ENCODE peak calls at places on chromosomes 2 and 18, in four cellular contexts. One of them, this sample, is unnamed.

GRCh38 chr2:126656311-126657145 is 570 bp downstream of the GYPC start:
- DNase-seq in GM23248: peak; percentile 70
- DNase-seq in AML-193: peak; percentile 27
- DNase-seq in mesendoderm: peak; percentile 74
- DNase-seq in this sample: no peak

GRCh38 chr2:188388831-188389230 is 97.2 kb downstream of the GULP1 start:
- DNase-seq in mesendoderm: no peak
- DNase-seq in GM23248: no peak
- DNase-seq in AML-193: no peak
- DNase-seq in this sample: no peak

GRCh38 chr2:42096869-42097591 is 49.2 kb downstream of the PKDCC start:
- DNase-seq in AML-193: no peak
- DNase-seq in mesendoderm: no peak
- DNase-seq in GM23248: no peak
- DNase-seq in this sample: no peak

GRCh38 chr18:28637897-28638296 is 461.0 kb upstream of the CDH2 start:
- DNase-seq in AML-193: no peak
- DNase-seq in GM23248: no peak
- DNase-seq in mesendoderm: peak; percentile 9
- DNase-seq in this sample: no peak

GRCh38 chr2:202530038-202530437 is 104.7 kb upstream of the FAM117B start:
- DNase-seq in GM23248: no peak
- DNase-seq in mesendoderm: no peak
- DNase-seq in AML-193: no peak
- DNase-seq in this sample: no peak

GRCh38 chr18:63741769-63742168 is 33.4 kb upstream of the SERPINB7 start:
- DNase-seq in GM23248: peak; percentile 72
- DNase-seq in mesendoderm: peak; percentile 22
- DNase-seq in AML-193: peak; percentile 46
- DNase-seq in this sample: no peak

GRCh38 chr2:105571445-105571987 is 172.7 kb upstream of the FHL2 start:
- DNase-seq in mesendoderm: no peak
- DNase-seq in AML-193: no peak
- DNase-seq in GM23248: no peak
- DNase-seq in this sample: no peak

GRCh38 chr2:74374509-74375205 is 5.5 kb downstream of the DCTN1 start:
- DNase-seq in AML-193: no peak
- DNase-seq in mesendoderm: peak; percentile 96
- DNase-seq in GM23248: peak; percentile 50
- DNase-seq in this sample: peak; percentile 53

GRCh38 chr18:63141777-63142176 is 177.8 kb downstream of the BCL2 start:
- DNase-seq in mesendoderm: no peak
- DNase-seq in AML-193: no peak
- DNase-seq in GM23248: no peak
- DNase-seq in this sample: no peak

GRCh38 chr18:79496978-79497637 is 101.4 kb downstream of the NFATC1 start:
- DNase-seq in AML-193: no peak
- DNase-seq in GM23248: peak; percentile 51
- DNase-seq in mesendoderm: no peak
- DNase-seq in this sample: no peak

GRCh38 chr2:175282300-175282699 is 100.8 kb upstream of the ATP5MC3 start:
- DNase-seq in mesendoderm: peak; percentile 61
- DNase-seq in AML-193: peak; percentile 61
- DNase-seq in GM23248: peak; percentile 69
- DNase-seq in this sample: no peak

GRCh38 chr2:195382186-195382585 is 274.8 kb upstream of the SLC39A10 start:
- DNase-seq in mesendoderm: no peak
- DNase-seq in AML-193: peak; percentile 30
- DNase-seq in GM23248: no peak
- DNase-seq in this sample: no peak

GRCh38 chr2:33496150-33496549 is 19.7 kb downstream of the RASGRP3 start:
- DNase-seq in GM23248: peak; percentile 71
- DNase-seq in mesendoderm: no peak
- DNase-seq in AML-193: no peak
- DNase-seq in this sample: no peak

GRCh38 chr18:42781298-42781815 is 334.1 kb downstream of the RIT2 start:
- DNase-seq in AML-193: no peak
- DNase-seq in mesendoderm: no peak
- DNase-seq in GM23248: no peak
- DNase-seq in this sample: no peak

GRCh38 chr2:235669983-235670962 is 176.4 kb downstream of the AGAP1 start:
- DNase-seq in mesendoderm: peak; percentile 83
- DNase-seq in AML-193: no peak
- DNase-seq in GM23248: peak; percentile 96
- DNase-seq in this sample: peak; percentile 62

GRCh38 chr2:217261452-217261851 is 401.6 kb upstream of the TNP1 start:
- DNase-seq in mesendoderm: no peak
- DNase-seq in GM23248: no peak
- DNase-seq in AML-193: no peak
- DNase-seq in this sample: no peak

GRCh38 chr2:126700677-126701076 is 44.7 kb downstream of the GYPC start:
- DNase-seq in GM23248: peak; percentile 20
- DNase-seq in mesendoderm: peak; percentile 51
- DNase-seq in AML-193: no peak
- DNase-seq in this sample: no peak

GRCh38 chr18:60090170-60090569 is 190.4 kb downstream of the PMAIP1 start:
- DNase-seq in AML-193: no peak
- DNase-seq in mesendoderm: peak; percentile 54
- DNase-seq in GM23248: no peak
- DNase-seq in this sample: no peak

GRCh38 chr2:231902598-231902997 is 23.6 kb downstream of the NPPC start:
- DNase-seq in mesendoderm: no peak
- DNase-seq in GM23248: no peak
- DNase-seq in AML-193: no peak
- DNase-seq in this sample: no peak

GRCh38 chr2:109063326-109063670 is 65.7 kb upstream of the SH3RF3 start:
- DNase-seq in AML-193: no peak
- DNase-seq in mesendoderm: no peak
- DNase-seq in GM23248: no peak
- DNase-seq in this sample: no peak

GRCh38 chr2:237600205-237600846 is 9.8 kb upstream of the RAB17 start:
- DNase-seq in GM23248: peak; percentile 84
- DNase-seq in AML-193: no peak
- DNase-seq in mesendoderm: no peak
- DNase-seq in this sample: peak; percentile 69

GRCh38 chr2:237159006-237159897 is 73.6 kb downstream of the COPS8 start:
- DNase-seq in GM23248: no peak
- DNase-seq in AML-193: no peak
- DNase-seq in mesendoderm: no peak
- DNase-seq in this sample: peak; percentile 32

GRCh38 chr2:122414911-122415310 is 659.5 kb downstream of the TSN start:
- DNase-seq in AML-193: no peak
- DNase-seq in GM23248: no peak
- DNase-seq in mesendoderm: no peak
- DNase-seq in this sample: no peak

GRCh38 chr2:186129767-186130581 is 356.1 kb upstream of the ZC3H15 start:
- DNase-seq in AML-193: no peak
- DNase-seq in GM23248: peak; percentile 53
- DNase-seq in mesendoderm: peak; percentile 18
- DNase-seq in this sample: no peak

GRCh38 chr18:38369772-38370690 is 804.4 kb upstream of the CELF4 start:
- DNase-seq in GM23248: no peak
- DNase-seq in mesendoderm: no peak
- DNase-seq in AML-193: no peak
- DNase-seq in this sample: no peak

GRCh38 chr2:7880561-7880960 is 801.3 kb upstream of the ID2 start:
- DNase-seq in AML-193: no peak
- DNase-seq in mesendoderm: no peak
- DNase-seq in GM23248: peak; percentile 16
- DNase-seq in this sample: no peak

GRCh38 chr18:73835656-73836055 is 312.0 kb downstream of the FBXO15 start:
- DNase-seq in GM23248: peak; percentile 29
- DNase-seq in mesendoderm: no peak
- DNase-seq in AML-193: no peak
- DNase-seq in this sample: no peak

GRCh38 chr2:220198911-220199310 is 571.5 kb downstream of the SLC4A3 start:
- DNase-seq in AML-193: no peak
- DNase-seq in mesendoderm: no peak
- DNase-seq in GM23248: peak; percentile 95
- DNase-seq in this sample: peak; percentile 66

GRCh38 chr2:96860065-96861029 is 2.5 kb upstream of the ANKRD39 start:
- DNase-seq in mesendoderm: no peak
- DNase-seq in AML-193: no peak
- DNase-seq in GM23248: no peak
- DNase-seq in this sample: peak; percentile 44

GRCh38 chr2:46009772-46010171 is 287.4 kb upstream of the EPAS1 start:
- DNase-seq in AML-193: no peak
- DNase-seq in mesendoderm: no peak
- DNase-seq in GM23248: no peak
- DNase-seq in this sample: no peak

GRCh38 chr2:190677255-190677654 is 28.4 kb downstream of the NAB1 start:
- DNase-seq in GM23248: peak; percentile 41
- DNase-seq in mesendoderm: no peak
- DNase-seq in AML-193: no peak
- DNase-seq in this sample: no peak

GRCh38 chr2:31433541-31433940 is 19.0 kb upstream of the XDH start:
- DNase-seq in mesendoderm: no peak
- DNase-seq in GM23248: no peak
- DNase-seq in AML-193: no peak
- DNase-seq in this sample: no peak

GRCh38 chr18:58886864-58887612 is 22.4 kb downstream of the ZNF532 start:
- DNase-seq in GM23248: no peak
- DNase-seq in mesendoderm: no peak
- DNase-seq in AML-193: no peak
- DNase-seq in this sample: no peak

GRCh38 chr18:46013484-46014189 is 46.5 kb upstream of the EPG5 start:
- DNase-seq in GM23248: peak; percentile 32
- DNase-seq in AML-193: peak; percentile 10
- DNase-seq in mesendoderm: no peak
- DNase-seq in this sample: no peak

GRCh38 chr2:25597881-25598280 is 75.5 kb downstream of the DTNB start:
- DNase-seq in mesendoderm: peak; percentile 30
- DNase-seq in GM23248: no peak
- DNase-seq in AML-193: no peak
- DNase-seq in this sample: no peak

GRCh38 chr18:25815659-25816058 is 274.8 kb downstream of the SS18 start:
- DNase-seq in GM23248: peak; percentile 20
- DNase-seq in AML-193: no peak
- DNase-seq in mesendoderm: no peak
- DNase-seq in this sample: no peak

GRCh38 chr2:96197541-96198255 is 10.9 kb downstream of the STARD7 start:
- DNase-seq in AML-193: no peak
- DNase-seq in GM23248: peak; percentile 14
- DNase-seq in mesendoderm: no peak
- DNase-seq in this sample: no peak

GRCh38 chr18:67608909-67609308 is 92.4 kb upstream of the DSEL start:
- DNase-seq in mesendoderm: no peak
- DNase-seq in AML-193: no peak
- DNase-seq in GM23248: peak; percentile 79
- DNase-seq in this sample: no peak